ENCODE peak calls at places on chromosomes 16 and 17, in eight cellular contexts. One of them, this sample, is unnamed.

GRCh38 chr17:4708436-4708835 is 2.0 kb upstream of the ARRB2 start:
- DNase-seq in neural progenitor cell: peak; percentile 36
- DNase-seq in keratinocyte: no peak
- DNase-seq in hepatocyte: no peak
- DNase-seq in H1: peak; percentile 64
- DNase-seq in K562: no peak
- DNase-seq in SK-N-SH: no peak
- DNase-seq in MM.1S: peak; percentile 61
- DNase-seq in this sample: peak; percentile 36

GRCh38 chr17:29176500-29177351 is 3.5 kb downstream of the MYO18A start:
- DNase-seq in SK-N-SH: peak; percentile 78
- DNase-seq in MM.1S: peak; percentile 88
- DNase-seq in neural progenitor cell: peak; percentile 74
- DNase-seq in hepatocyte: peak; percentile 91
- DNase-seq in keratinocyte: no peak
- DNase-seq in K562: peak; percentile 75
- DNase-seq in H1: peak; percentile 71
- DNase-seq in this sample: peak; percentile 85

GRCh38 chr17:17877548-17878358 is 41.0 kb upstream of the SREBF1 start:
- DNase-seq in hepatocyte: peak; percentile 85
- DNase-seq in K562: no peak
- DNase-seq in keratinocyte: no peak
- DNase-seq in SK-N-SH: peak; percentile 74
- DNase-seq in MM.1S: no peak
- DNase-seq in H1: no peak
- DNase-seq in neural progenitor cell: peak; percentile 92
- DNase-seq in this sample: no peak

GRCh38 chr17:50779747-50780363 is 12.5 kb upstream of the ANKRD40CL start:
- DNase-seq in keratinocyte: no peak
- DNase-seq in H1: no peak
- DNase-seq in SK-N-SH: no peak
- DNase-seq in MM.1S: no peak
- DNase-seq in hepatocyte: no peak
- DNase-seq in neural progenitor cell: no peak
- DNase-seq in K562: no peak
- DNase-seq in this sample: no peak

GRCh38 chr16:73122604-73123386 is 74.9 kb upstream of the ZFHX3 start:
- DNase-seq in H1: no peak
- DNase-seq in neural progenitor cell: no peak
- DNase-seq in MM.1S: no peak
- DNase-seq in SK-N-SH: no peak
- DNase-seq in hepatocyte: no peak
- DNase-seq in keratinocyte: no peak
- DNase-seq in K562: no peak
- DNase-seq in this sample: no peak

GRCh38 chr17:51869387-51869786 is 289.1 kb downstream of the CA10 start:
- DNase-seq in SK-N-SH: no peak
- DNase-seq in H1: peak; percentile 61
- DNase-seq in MM.1S: peak; percentile 48
- DNase-seq in keratinocyte: no peak
- DNase-seq in K562: no peak
- DNase-seq in hepatocyte: peak; percentile 64
- DNase-seq in neural progenitor cell: peak; percentile 84
- DNase-seq in this sample: peak; percentile 9

GRCh38 chr17:8747731-8748130 is 3.1 kb upstream of the CCDC42 start:
- DNase-seq in H1: no peak
- DNase-seq in keratinocyte: no peak
- DNase-seq in MM.1S: no peak
- DNase-seq in K562: no peak
- DNase-seq in hepatocyte: no peak
- DNase-seq in SK-N-SH: no peak
- DNase-seq in neural progenitor cell: no peak
- DNase-seq in this sample: no peak

GRCh38 chr17:48375356-48375755 is 54.7 kb downstream of the SKAP1 start:
- DNase-seq in K562: no peak
- DNase-seq in H1: no peak
- DNase-seq in hepatocyte: no peak
- DNase-seq in keratinocyte: no peak
- DNase-seq in neural progenitor cell: no peak
- DNase-seq in MM.1S: no peak
- DNase-seq in SK-N-SH: no peak
- DNase-seq in this sample: no peak

GRCh38 chr17:50469671-50470305 is 1.1 kb upstream of the CHAD start:
- DNase-seq in K562: no peak
- DNase-seq in SK-N-SH: peak; percentile 65
- DNase-seq in keratinocyte: no peak
- DNase-seq in MM.1S: no peak
- DNase-seq in H1: no peak
- DNase-seq in hepatocyte: no peak
- DNase-seq in neural progenitor cell: no peak
- DNase-seq in this sample: no peak

GRCh38 chr17:42891539-42892152 is 9.0 kb upstream of the G6PC1 start:
- DNase-seq in K562: no peak
- DNase-seq in MM.1S: no peak
- DNase-seq in keratinocyte: no peak
- DNase-seq in neural progenitor cell: peak; percentile 33
- DNase-seq in hepatocyte: peak; percentile 50
- DNase-seq in SK-N-SH: no peak
- DNase-seq in H1: peak; percentile 56
- DNase-seq in this sample: no peak

GRCh38 chr16:719815-720506 is 985 bp upstream of the ANTKMT start:
- DNase-seq in keratinocyte: no peak
- DNase-seq in MM.1S: no peak
- DNase-seq in hepatocyte: no peak
- DNase-seq in H1: no peak
- DNase-seq in SK-N-SH: peak; percentile 54
- DNase-seq in K562: no peak
- DNase-seq in neural progenitor cell: no peak
- DNase-seq in this sample: peak; percentile 33

GRCh38 chr17:70920416-70920815 is 751.1 kb downstream of the KCNJ2 start:
- DNase-seq in K562: no peak
- DNase-seq in hepatocyte: no peak
- DNase-seq in SK-N-SH: no peak
- DNase-seq in neural progenitor cell: no peak
- DNase-seq in keratinocyte: no peak
- DNase-seq in H1: no peak
- DNase-seq in MM.1S: no peak
- DNase-seq in this sample: no peak

GRCh38 chr16:4212207-4212933 is 29.5 kb downstream of the SRL start:
- DNase-seq in H1: no peak
- DNase-seq in keratinocyte: no peak
- DNase-seq in K562: no peak
- DNase-seq in hepatocyte: no peak
- DNase-seq in neural progenitor cell: no peak
- DNase-seq in MM.1S: no peak
- DNase-seq in SK-N-SH: no peak
- DNase-seq in this sample: no peak

GRCh38 chr17:58060596-58061191 is 22.5 kb upstream of the DYNLL2 start:
- DNase-seq in neural progenitor cell: no peak
- DNase-seq in H1: no peak
- DNase-seq in hepatocyte: peak; percentile 22
- DNase-seq in SK-N-SH: no peak
- DNase-seq in K562: no peak
- DNase-seq in keratinocyte: no peak
- DNase-seq in MM.1S: no peak
- DNase-seq in this sample: no peak

GRCh38 chr17:67532326-67532871 is 155.3 kb downstream of the PITPNC1 start:
- DNase-seq in H1: no peak
- DNase-seq in neural progenitor cell: no peak
- DNase-seq in hepatocyte: no peak
- DNase-seq in keratinocyte: no peak
- DNase-seq in K562: no peak
- DNase-seq in MM.1S: no peak
- DNase-seq in SK-N-SH: no peak
- DNase-seq in this sample: no peak

GRCh38 chr17:67557921-67558320 is 159.8 kb upstream of the NOL11 start:
- DNase-seq in MM.1S: no peak
- DNase-seq in hepatocyte: no peak
- DNase-seq in SK-N-SH: no peak
- DNase-seq in K562: no peak
- DNase-seq in neural progenitor cell: no peak
- DNase-seq in H1: no peak
- DNase-seq in keratinocyte: no peak
- DNase-seq in this sample: no peak

GRCh38 chr16:83713597-83713996 is 94.2 kb upstream of the HSBP1 start:
- DNase-seq in neural progenitor cell: no peak
- DNase-seq in SK-N-SH: peak; percentile 17
- DNase-seq in hepatocyte: no peak
- DNase-seq in K562: peak; percentile 54
- DNase-seq in H1: no peak
- DNase-seq in keratinocyte: no peak
- DNase-seq in MM.1S: peak; percentile 8
- DNase-seq in this sample: no peak

GRCh38 chr16:3171181-3171854 is 16.7 kb upstream of the OR1F1 start:
- DNase-seq in H1: no peak
- DNase-seq in K562: peak; percentile 34
- DNase-seq in hepatocyte: no peak
- DNase-seq in keratinocyte: no peak
- DNase-seq in SK-N-SH: peak; percentile 50
- DNase-seq in neural progenitor cell: peak; percentile 47
- DNase-seq in MM.1S: peak; percentile 72
- DNase-seq in this sample: no peak

GRCh38 chr16:57411362-57411976 is 6.9 kb downstream of the CCL17 start:
- DNase-seq in hepatocyte: no peak
- DNase-seq in H1: no peak
- DNase-seq in neural progenitor cell: no peak
- DNase-seq in MM.1S: no peak
- DNase-seq in keratinocyte: no peak
- DNase-seq in K562: no peak
- DNase-seq in SK-N-SH: no peak
- DNase-seq in this sample: no peak

GRCh38 chr17:15341385-15341849 is at the start of gene TEKT3:
- DNase-seq in K562: peak; percentile 56
- DNase-seq in SK-N-SH: peak; percentile 94
- DNase-seq in hepatocyte: peak; percentile 93
- DNase-seq in keratinocyte: no peak
- DNase-seq in H1: peak; percentile 94
- DNase-seq in neural progenitor cell: peak; percentile 96
- DNase-seq in MM.1S: no peak
- DNase-seq in this sample: peak; percentile 94

DNA sequence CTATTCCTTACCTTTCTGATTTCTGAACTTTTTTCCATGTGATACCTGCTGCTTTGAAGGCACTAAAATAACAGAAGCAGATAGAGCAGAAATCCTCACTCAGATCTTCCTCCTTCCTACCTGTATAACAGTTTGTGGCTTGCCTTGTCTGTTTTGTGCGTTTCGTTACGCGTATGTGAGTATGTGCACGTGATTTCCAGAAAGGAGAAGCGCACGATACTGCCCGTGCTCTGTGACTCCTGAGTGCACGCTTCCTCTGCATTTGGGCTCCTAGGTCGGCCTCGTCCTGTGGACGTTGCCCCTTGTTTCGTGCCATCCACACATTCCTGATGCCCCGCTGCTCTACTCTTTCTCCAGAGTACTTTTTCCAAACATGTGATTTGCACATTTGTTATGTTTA is 4.1 kb downstream of the COX4I1 start:
- DNase-seq in hepatocyte: no peak
- DNase-seq in keratinocyte: no peak
- DNase-seq in MM.1S: no peak
- DNase-seq in K562: no peak
- DNase-seq in H1: no peak
- DNase-seq in neural progenitor cell: no peak
- DNase-seq in SK-N-SH: no peak
- DNase-seq in this sample: no peak
- H3K4me2 ChIP-seq in hepatocyte: no peak overlapping the region
- H3K4me2 ChIP-seq in keratinocyte: no peak overlapping the region
- H3K4me2 ChIP-seq in MM.1S: no peak overlapping the region
- H3K4me2 ChIP-seq in K562: no peak overlapping the region
- H3K4me2 ChIP-seq in H1: no peak overlapping the region
- H3K4me2 ChIP-seq in neural progenitor cell: no peak overlapping the region
- H3K4me2 ChIP-seq in SK-N-SH: no peak overlapping the region
- H3K4me2 ChIP-seq in this sample: no peak overlapping the region

DNA sequence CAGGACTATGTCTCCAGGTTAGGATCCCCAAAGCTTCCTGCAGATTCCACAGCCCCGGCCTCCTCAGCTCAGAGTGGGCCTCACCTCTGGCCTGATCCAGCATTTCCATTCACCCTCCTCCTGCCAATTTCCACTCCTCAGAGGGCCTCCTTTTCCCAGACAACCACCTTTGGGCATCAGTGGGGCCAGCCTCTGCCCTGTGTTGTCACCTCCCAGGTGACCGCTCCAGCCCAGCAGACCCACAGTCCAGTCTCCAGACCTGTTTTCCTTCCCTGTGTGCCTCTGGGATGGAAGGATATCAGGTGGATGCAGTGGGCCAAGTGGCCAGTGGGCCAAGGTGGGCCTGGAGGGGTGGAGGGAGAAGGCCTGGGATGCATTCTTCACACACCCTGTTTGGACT is 32.7 kb downstream of the B9D1 start:
- DNase-seq in hepatocyte: no peak
- DNase-seq in K562: no peak
- DNase-seq in MM.1S: no peak
- DNase-seq in SK-N-SH: no peak
- DNase-seq in neural progenitor cell: no peak
- DNase-seq in keratinocyte: no peak
- DNase-seq in H1: no peak
- DNase-seq in this sample: no peak
- H3K36me3 ChIP-seq in hepatocyte: no peaks in the 10 kb centered on the region
- H3K36me3 ChIP-seq in K562: no peaks in the 10 kb centered on the region
- H3K36me3 ChIP-seq in MM.1S: no peaks in the 10 kb centered on the region
- H3K36me3 ChIP-seq in SK-N-SH: peaks cover 16% of the 10 kb centered on the region
- H3K36me3 ChIP-seq in neural progenitor cell: peaks cover 7% of the 10 kb centered on the region
- H3K36me3 ChIP-seq in keratinocyte: peaks cover 20% of the 10 kb centered on the region
- H3K36me3 ChIP-seq in H1: no peaks in the 10 kb centered on the region
- H3K36me3 ChIP-seq in this sample: peaks cover 39% of the 10 kb centered on the region

DNA sequence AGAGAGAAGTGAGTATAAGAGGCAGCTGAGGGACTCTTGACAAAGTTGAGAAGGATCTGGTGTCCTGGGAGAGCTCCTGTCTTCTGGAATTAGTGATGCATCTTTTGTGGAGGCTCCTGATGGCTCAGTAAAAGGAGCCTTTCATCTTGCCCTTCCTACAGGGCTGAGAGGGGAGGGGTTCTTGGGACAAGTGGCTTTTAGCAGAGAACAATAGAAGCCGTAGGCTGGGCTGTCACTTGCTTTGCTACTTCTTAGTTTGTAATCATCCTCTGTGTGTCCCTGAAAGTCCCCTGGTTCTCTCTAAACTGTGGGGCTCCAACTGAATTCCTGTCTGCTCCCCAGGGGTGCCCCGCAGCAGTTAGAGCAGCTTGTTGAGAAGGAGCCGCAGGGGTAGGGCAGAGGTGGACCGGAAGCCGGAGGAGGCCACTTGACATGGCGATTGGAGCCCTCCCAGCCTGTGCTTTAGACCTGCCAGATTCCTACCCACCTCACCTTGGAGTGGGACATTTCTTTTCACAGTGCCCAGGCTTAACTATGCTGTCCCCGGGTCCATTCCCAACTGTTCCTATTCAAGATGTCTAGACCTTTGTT is 85.1 kb downstream of the PRKCA start:
- DNase-seq in keratinocyte: no peak
- DNase-seq in neural progenitor cell: peak; percentile 61
- DNase-seq in MM.1S: no peak
- DNase-seq in K562: no peak
- DNase-seq in SK-N-SH: no peak
- DNase-seq in H1: no peak
- DNase-seq in hepatocyte: no peak
- DNase-seq in this sample: no peak
- H3K79me2 ChIP-seq in keratinocyte: no peaks in the 10 kb centered on the region
- H3K79me2 ChIP-seq in neural progenitor cell: no peaks in the 10 kb centered on the region
- H3K79me2 ChIP-seq in MM.1S: peaks cover 8% of the 10 kb centered on the region
- H3K79me2 ChIP-seq in K562: peaks cover 11% of the 10 kb centered on the region
- H3K79me2 ChIP-seq in SK-N-SH: peaks cover 100% of the 10 kb centered on the region
- H3K79me2 ChIP-seq in H1: no peaks in the 10 kb centered on the region
- H3K79me2 ChIP-seq in hepatocyte: peaks cover 36% of the 10 kb centered on the region
- H3K79me2 ChIP-seq in this sample: no peaks in the 10 kb centered on the region

GRCh38 chr16:81447383-81448101 is 2.9 kb downstream of the CMIP start:
- DNase-seq in K562: no peak
- DNase-seq in hepatocyte: no peak
- DNase-seq in MM.1S: no peak
- DNase-seq in neural progenitor cell: peak; percentile 34
- DNase-seq in H1: no peak
- DNase-seq in keratinocyte: no peak
- DNase-seq in SK-N-SH: no peak
- DNase-seq in this sample: peak; percentile 34
- H3K4me2 ChIP-seq in K562: peak overlapping the region; percentile 97
- H3K4me2 ChIP-seq in hepatocyte: peak overlapping the region; percentile 94
- H3K4me2 ChIP-seq in MM.1S: no peak overlapping the region
- H3K4me2 ChIP-seq in neural progenitor cell: peak overlapping the region; percentile 97
- H3K4me2 ChIP-seq in H1: peak overlapping the region; percentile 98
- H3K4me2 ChIP-seq in keratinocyte: peak overlapping the region; percentile 100
- H3K4me2 ChIP-seq in SK-N-SH: peak overlapping the region; percentile 86
- H3K4me2 ChIP-seq in this sample: peak overlapping the region; percentile 80

This sample was measured in trophoblast cell.